ENCODE peak calls at places on chromosomes 6 and 20, in four cellular contexts. One of them, this sample, is unnamed.
A peak's percentile ranks its signal among the peaks of the same experiment; 100 is the strongest.

GRCh38 chr6:132995432-132995831 is 181.1 kb downstream of the RPS12 start:
- DNase-seq in H7: no peak
- DNase-seq in fibroblast of mammary gland: no peak
- DNase-seq in transverse colon: no peak
- DNase-seq in this sample: peak; percentile 4

GRCh38 chr6:113103618-113104390 is 753.3 kb upstream of the MARCKS start:
- DNase-seq in transverse colon: no peak
- DNase-seq in H7: no peak
- DNase-seq in fibroblast of mammary gland: peak; percentile 87
- DNase-seq in this sample: peak; percentile 97

GRCh38 chr6:164838068-164838615 is 471.3 kb downstream of the C6orf118 start:
- DNase-seq in transverse colon: no peak
- DNase-seq in fibroblast of mammary gland: no peak
- DNase-seq in H7: no peak
- DNase-seq in this sample: no peak

GRCh38 chr6:140663094-140663493 is 1288.6 kb upstream of the CITED2 start:
- DNase-seq in H7: no peak
- DNase-seq in fibroblast of mammary gland: no peak
- DNase-seq in transverse colon: no peak
- DNase-seq in this sample: no peak

GRCh38 chr6:126267621-126268020 is 72.3 kb upstream of the CENPW start:
- DNase-seq in H7: no peak
- DNase-seq in transverse colon: no peak
- DNase-seq in fibroblast of mammary gland: no peak
- DNase-seq in this sample: peak; percentile 8

GRCh38 chr6:56890683-56891429 is 64.1 kb upstream of the BEND6 start:
- DNase-seq in transverse colon: no peak
- DNase-seq in H7: no peak
- DNase-seq in fibroblast of mammary gland: peak; percentile 95
- DNase-seq in this sample: peak; percentile 91

GRCh38 chr6:137989696-137990095 is 117.5 kb downstream of the PERP start:
- DNase-seq in fibroblast of mammary gland: no peak
- DNase-seq in transverse colon: no peak
- DNase-seq in H7: no peak
- DNase-seq in this sample: peak; percentile 22

GRCh38 chr20:47196091-47197081 is 160.1 kb downstream of the ZMYND8 start:
- DNase-seq in transverse colon: peak; percentile 81
- DNase-seq in H7: peak; percentile 89
- DNase-seq in fibroblast of mammary gland: peak; percentile 61
- DNase-seq in this sample: peak; percentile 21

GRCh38 chr20:34042286-34042685 is 48.6 kb downstream of the RALY start:
- DNase-seq in H7: no peak
- DNase-seq in transverse colon: no peak
- DNase-seq in fibroblast of mammary gland: no peak
- DNase-seq in this sample: no peak

GRCh38 chr6:41182069-41183034 is 18.6 kb downstream of the TREML2 start:
- DNase-seq in transverse colon: peak; percentile 38
- DNase-seq in fibroblast of mammary gland: peak; percentile 54
- DNase-seq in H7: peak; percentile 75
- DNase-seq in this sample: peak; percentile 18

GRCh38 chr6:128491643-128492206 is 28.7 kb downstream of the PTPRK start:
- DNase-seq in H7: no peak
- DNase-seq in fibroblast of mammary gland: peak; percentile 92
- DNase-seq in transverse colon: no peak
- DNase-seq in this sample: peak; percentile 84

GRCh38 chr6:97322811-97323210 is 39.8 kb upstream of the MMS22L start:
- DNase-seq in transverse colon: no peak
- DNase-seq in fibroblast of mammary gland: peak; percentile 16
- DNase-seq in H7: no peak
- DNase-seq in this sample: peak; percentile 72

GRCh38 chr6:37990762-37991525 is 171.4 kb downstream of the ZFAND3 start:
- DNase-seq in fibroblast of mammary gland: peak; percentile 87
- DNase-seq in transverse colon: no peak
- DNase-seq in H7: no peak
- DNase-seq in this sample: peak; percentile 90

GRCh38 chr6:131135244-131136020 is at the start of gene AKAP7:
- DNase-seq in transverse colon: peak; percentile 75
- DNase-seq in fibroblast of mammary gland: peak; percentile 71
- DNase-seq in H7: peak; percentile 93
- DNase-seq in this sample: peak; percentile 48

GRCh38 chr6:11705069-11705468 is 73.5 kb downstream of the ADTRP start:
- DNase-seq in fibroblast of mammary gland: no peak
- DNase-seq in H7: no peak
- DNase-seq in transverse colon: no peak
- DNase-seq in this sample: no peak

GRCh38 chr6:149065658-149066556 is 251.6 kb upstream of the TAB2 start:
- DNase-seq in fibroblast of mammary gland: no peak
- DNase-seq in H7: no peak
- DNase-seq in transverse colon: no peak
- DNase-seq in this sample: no peak

GRCh38 chr20:25040438-25040831 is 17.5 kb downstream of the ACSS1 start:
- DNase-seq in transverse colon: peak; percentile 48
- DNase-seq in fibroblast of mammary gland: peak; percentile 74
- DNase-seq in H7: no peak
- DNase-seq in this sample: peak; percentile 73

GRCh38 chr6:157019733-157020132 is 242.6 kb downstream of the ARID1B start:
- DNase-seq in fibroblast of mammary gland: peak; percentile 38
- DNase-seq in transverse colon: no peak
- DNase-seq in H7: no peak
- DNase-seq in this sample: no peak

GRCh38 chr6:146803601-146804000 is 204.8 kb downstream of the ADGB start:
- DNase-seq in fibroblast of mammary gland: no peak
- DNase-seq in H7: peak; percentile 6
- DNase-seq in transverse colon: no peak
- DNase-seq in this sample: no peak

GRCh38 chr6:20953019-20953418 is 418.8 kb downstream of the CDKAL1 start:
- DNase-seq in fibroblast of mammary gland: no peak
- DNase-seq in transverse colon: no peak
- DNase-seq in H7: peak; percentile 38
- DNase-seq in this sample: no peak

GRCh38 chr20:51076841-51077543 is 54.1 kb upstream of the KCNG1 start:
- DNase-seq in transverse colon: no peak
- DNase-seq in H7: no peak
- DNase-seq in fibroblast of mammary gland: no peak
- DNase-seq in this sample: no peak

GRCh38 chr20:63835031-63835858 is 4.2 kb upstream of the ZBTB46 start:
- DNase-seq in fibroblast of mammary gland: peak; percentile 95
- DNase-seq in transverse colon: peak; percentile 85
- DNase-seq in H7: peak; percentile 99
- DNase-seq in this sample: peak; percentile 96

GRCh38 chr6:148973809-148974208 is 227.0 kb downstream of the UST start:
- DNase-seq in transverse colon: no peak
- DNase-seq in fibroblast of mammary gland: peak; percentile 59
- DNase-seq in H7: peak; percentile 49
- DNase-seq in this sample: no peak

GRCh38 chr20:63099426-63100267 is 92.9 kb upstream of the BHLHE23 start:
- DNase-seq in H7: peak; percentile 67
- DNase-seq in transverse colon: peak; percentile 2
- DNase-seq in fibroblast of mammary gland: no peak
- DNase-seq in this sample: no peak

GRCh38 chr6:55705381-55705780 is 126.4 kb upstream of the HMGCLL1 start:
- DNase-seq in fibroblast of mammary gland: no peak
- DNase-seq in transverse colon: no peak
- DNase-seq in H7: no peak
- DNase-seq in this sample: no peak

GRCh38 chr6:38012573-38012972 is 193.0 kb downstream of the ZFAND3 start:
- DNase-seq in transverse colon: no peak
- DNase-seq in fibroblast of mammary gland: peak; percentile 55
- DNase-seq in H7: peak; percentile 12
- DNase-seq in this sample: peak; percentile 30

GRCh38 chr6:83978324-83978734 is 55.2 kb upstream of the MRAP2 start:
- DNase-seq in H7: no peak
- DNase-seq in transverse colon: no peak
- DNase-seq in fibroblast of mammary gland: no peak
- DNase-seq in this sample: peak; percentile 67

GRCh38 chr20:41200446-41201202 is 63.3 kb downstream of the PLCG1 start:
- DNase-seq in transverse colon: no peak
- DNase-seq in fibroblast of mammary gland: no peak
- DNase-seq in H7: no peak
- DNase-seq in this sample: no peak

GRCh38 chr20:46057856-46058655 is 29.0 kb downstream of the SLC12A5 start:
- DNase-seq in fibroblast of mammary gland: peak; percentile 49
- DNase-seq in H7: peak; percentile 89
- DNase-seq in transverse colon: peak; percentile 16
- DNase-seq in this sample: peak; percentile 10

GRCh38 chr6:151497935-151498726 is 4.3 kb downstream of the CCDC170 start:
- DNase-seq in transverse colon: no peak
- DNase-seq in fibroblast of mammary gland: peak; percentile 30
- DNase-seq in H7: no peak
- DNase-seq in this sample: no peak

This sample was measured in astrocyte.